ENCODE peak calls at places on chromosomes 2 and 18, in five cellular contexts. B is NCI-H1417; K is HEK293T; L is stimulated activated CD4-positive, alpha-beta T cell treated with anti-CD3 and anti-CD28 coated beads, Interleukin-2, amount 100 ng/mL, for 48 hours; P is HFFc6. D is an unnamed sample.

GRCh38 chr2:219010162-219010756 is 17.0 kb upstream of the CRYBA2 start:
- DNase-seq in P (peak; percentile 7), L (no peak), B (peak; percentile 44), K (peak; percentile 70), D (no peak)

GRCh38 chr2:77778917-77779316 is 256.7 kb upstream of the LRRTM4 start:
- DNase-seq in K (no peak), L (no peak), P (no peak), B (peak; percentile 48), D (no peak)

GRCh38 chr2:199977984-199978415 is 22.6 kb downstream of the MAIP1 start:
- DNase-seq in P (peak; percentile 62), L (no peak), B (no peak), K (no peak), D (no peak)

GRCh38 chr2:24375349-24376087 is 15.2 kb upstream of the ITSN2 start:
- DNase-seq in K (no peak), B (peak; percentile 22), P (no peak), L (no peak), D (no peak)

GRCh38 chr18:14964002-14964401 is 216.0 kb downstream of the ANKRD30B start:
- DNase-seq in B (no peak), L (no peak), P (no peak), K (no peak), D (peak; percentile 4)

GRCh38 chr2:78147466-78147865 is 625.3 kb upstream of the LRRTM4 start:
- DNase-seq in L (no peak), B (no peak), K (no peak), P (no peak), D (no peak)

GRCh38 chr18:25535495-25535894 is 183.5 kb upstream of the ZNF521 start:
- DNase-seq in L (no peak), B (peak; percentile 47), P (no peak), K (no peak), D (no peak)

GRCh38 chr2:162731917-162732804 is 106.4 kb downstream of the KCNH7 start:
- DNase-seq in K (no peak), P (no peak), B (peak; percentile 1), L (no peak), D (no peak)

GRCh38 chr18:59123588-59124369 is 15.9 kb upstream of the SEC11C start:
- DNase-seq in L (no peak), K (no peak), P (peak; percentile 81), B (peak; percentile 56), D (no peak)

GRCh38 chr2:192254444-192254843 is 59.7 kb upstream of the TMEFF2 start:
- DNase-seq in P (no peak), L (no peak), B (peak; percentile 8), K (no peak), D (no peak)

GRCh38 chr2:189862751-189863150 is 78.5 kb downstream of the PMS1 start:
- DNase-seq in L (no peak), B (no peak), K (no peak), P (no peak), D (no peak)

GRCh38 chr2:205188516-205189138 is 493.7 kb upstream of the NRP2 start:
- DNase-seq in K (no peak), P (no peak), B (peak; percentile 84), L (no peak), D (peak; percentile 73)

GRCh38 chr2:120761164-120761861 is 25.6 kb downstream of the GLI2 start:
- DNase-seq in L (no peak), B (no peak), K (no peak), P (no peak), D (peak; percentile 31)

GRCh38 chr2:112680666-112681101 is 34.9 kb downstream of the SLC20A1 start:
- DNase-seq in K (no peak), P (no peak), B (no peak), L (no peak), D (no peak)

GRCh38 chr18:77967071-77967470 is 717.4 kb downstream of the GALR1 start:
- DNase-seq in L (no peak), P (no peak), B (no peak), K (no peak), D (no peak)

GRCh38 chr18:46246101-46246500 is 141.9 kb downstream of the HAUS1 start:
- DNase-seq in K (no peak), P (no peak), B (no peak), L (no peak), D (no peak)

GRCh38 chr2:108960006-108960405 is 29.0 kb downstream of the EDAR start:
- DNase-seq in B (no peak), K (peak; percentile 29), L (no peak), P (no peak), D (no peak)

GRCh38 chr2:231966886-231967285 is 5.4 kb downstream of the DIS3L2 start:
- DNase-seq in B (no peak), P (no peak), K (no peak), L (no peak), D (no peak)

GRCh38 chr2:221215487-221215886 is 356.6 kb downstream of the EPHA4 start:
- DNase-seq in P (no peak), B (no peak), L (no peak), K (no peak), D (no peak)

GRCh38 chr18:44682181-44682870 is 1.6 kb downstream of the SETBP1 start:
- DNase-seq in L (no peak), P (no peak), K (no peak), B (peak; percentile 51), D (no peak)

GRCh38 chr18:77001979-77002378 is 130.6 kb downstream of the MBP start:
- DNase-seq in L (no peak), K (no peak), P (no peak), B (peak; percentile 32), D (no peak)

GRCh38 chr2:60168247-60168646 is 385.2 kb downstream of the BCL11A start:
- DNase-seq in P (no peak), B (no peak), L (no peak), K (no peak), D (no peak)

GRCh38 chr2:7801212-7801611 is 880.6 kb upstream of the ID2 start:
- DNase-seq in P (no peak), L (no peak), K (no peak), B (no peak), D (no peak)

GRCh38 chr2:191217580-191217979 is 27.6 kb upstream of the MYO1B start:
- DNase-seq in P (peak; percentile 67), K (peak; percentile 28), L (no peak), B (no peak), D (no peak)

GRCh38 chr18:2826581-2826980 is 20.2 kb upstream of the EMILIN2 start:
- DNase-seq in B (no peak), K (no peak), P (no peak), L (no peak), D (peak; percentile 69)

GRCh38 chr18:72849671-72850070 is 18.1 kb downstream of the NETO1 start:
- DNase-seq in B (no peak), L (no peak), P (no peak), K (no peak), D (no peak)

GRCh38 chr2:78455586-78455985 is 569.9 kb upstream of the REG3G start:
- DNase-seq in K (no peak), B (no peak), L (no peak), P (no peak), D (no peak)

GRCh38 chr2:238996331-238997136 is 148.6 kb downstream of the TWIST2 start:
- DNase-seq in P (no peak), K (no peak), B (no peak), L (no peak), D (no peak)

GRCh38 chr2:119683717-119684443 is 4.9 kb downstream of the TMEM177 start:
- DNase-seq in B (peak; percentile 7), L (no peak), P (no peak), K (no peak), D (no peak)

GRCh38 chr18:3453540-3454364 is 3.8 kb downstream of the TGIF1 start:
- DNase-seq in B (no peak), L (peak; percentile 19), P (peak; percentile 98), K (no peak), D (no peak)

GRCh38 chr2:152504618-152505017 is 169.6 kb downstream of the FMNL2 start:
- DNase-seq in B (no peak), K (no peak), L (no peak), P (peak; percentile 15), D (no peak)

GRCh38 chr2:147888665-147889064 is 43.8 kb downstream of the ACVR2A start:
- DNase-seq in K (no peak), P (no peak), B (no peak), L (no peak), D (no peak)

GRCh38 chr18:73962251-73962650 is 185.4 kb downstream of the FBXO15 start:
- DNase-seq in B (no peak), L (no peak), K (no peak), P (peak; percentile 71), D (no peak)

GRCh38 chr2:239671471-239671870 is 270.7 kb upstream of the HDAC4 start:
- DNase-seq in K (no peak), L (no peak), B (no peak), P (no peak), D (no peak)

GRCh38 chr2:157328133-157328532 is 2.5 kb upstream of the ERMN start:
- DNase-seq in K (no peak), B (no peak), L (no peak), P (no peak), D (no peak)

GRCh38 chr18:21100141-21100540 is 11.5 kb downstream of the ROCK1 start:
- DNase-seq in B (no peak), L (no peak), P (no peak), K (no peak), D (no peak)

GRCh38 chr18:36295214-36295613 is 2.3 kb upstream of the FHOD3 start:
- DNase-seq in B (no peak), P (no peak), L (no peak), K (no peak), D (no peak)

GRCh38 chr18:2108581-2108980 is 462.7 kb downstream of the METTL4 start:
- DNase-seq in K (no peak), L (no peak), B (no peak), P (peak; percentile 53), D (no peak)

GRCh38 chr2:118738524-118739308 is 108.7 kb downstream of the EN1 start:
- DNase-seq in B (no peak), K (no peak), L (no peak), P (peak; percentile 93), D (no peak)

GRCh38 chr2:135257383-135258090 is 205.4 kb downstream of the RAB3GAP1 start:
- DNase-seq in L (no peak), P (no peak), B (no peak), K (no peak), D (no peak)